ENCODE peak calls at places on chromosomes 7 and 10, in nine cellular contexts. One of them, this sample, is unnamed. For H3K27me3, the result is how much of the 10 kb centered on the place peaks cover.

GRCh38 chr10:784377-784758 is 94.9 kb upstream of the DIP2C start:
- DNase-seq in NT2/D1: no peak
- DNase-seq in endodermal cell: peak
- DNase-seq in HCT116: peak
- DNase-seq in effector memory CD4-positive, alpha-beta T cell: no peak
- DNase-seq in gastrocnemius medialis: peak
- DNase-seq in HL-60: no peak
- DNase-seq in right cardiac atrium: no peak
- DNase-seq in CD8-positive, alpha-beta memory T cell: no peak
- DNase-seq in this sample: peak

GRCh38 chr7:121513105-121513504 is 117.0 kb upstream of the FAM3C start:
- DNase-seq in endodermal cell: no peak
- DNase-seq in HL-60: no peak
- DNase-seq in HCT116: no peak
- DNase-seq in right cardiac atrium: no peak
- DNase-seq in effector memory CD4-positive, alpha-beta T cell: no peak
- DNase-seq in gastrocnemius medialis: no peak
- DNase-seq in NT2/D1: no peak
- DNase-seq in CD8-positive, alpha-beta memory T cell: no peak
- DNase-seq in this sample: peak

GRCh38 chr7:99679400-99680191 is at the start of gene CYP3A5:
- DNase-seq in gastrocnemius medialis: peak
- DNase-seq in effector memory CD4-positive, alpha-beta T cell: no peak
- DNase-seq in right cardiac atrium: no peak
- DNase-seq in HCT116: peak
- DNase-seq in NT2/D1: no peak
- DNase-seq in endodermal cell: no peak
- DNase-seq in CD8-positive, alpha-beta memory T cell: no peak
- DNase-seq in HL-60: no peak
- DNase-seq in this sample: no peak

GRCh38 chr7:106811472-106811871 is 53.6 kb upstream of the PIK3CG start:
- DNase-seq in HL-60: no peak
- DNase-seq in endodermal cell: no peak
- DNase-seq in NT2/D1: no peak
- DNase-seq in HCT116: no peak
- DNase-seq in effector memory CD4-positive, alpha-beta T cell: no peak
- DNase-seq in CD8-positive, alpha-beta memory T cell: no peak
- DNase-seq in gastrocnemius medialis: no peak
- DNase-seq in right cardiac atrium: no peak
- DNase-seq in this sample: no peak

GRCh38 chr7:112201421-112201820 is 4.8 kb downstream of the DOCK4 start:
- DNase-seq in CD8-positive, alpha-beta memory T cell: no peak
- DNase-seq in effector memory CD4-positive, alpha-beta T cell: no peak
- DNase-seq in HCT116: no peak
- DNase-seq in endodermal cell: no peak
- DNase-seq in HL-60: no peak
- DNase-seq in NT2/D1: no peak
- DNase-seq in right cardiac atrium: no peak
- DNase-seq in gastrocnemius medialis: no peak
- DNase-seq in this sample: no peak

GRCh38 chr7:151686016-151686766 is 166.5 kb upstream of the RHEB start:
- DNase-seq in gastrocnemius medialis: peak
- DNase-seq in CD8-positive, alpha-beta memory T cell: no peak
- DNase-seq in HL-60: no peak
- DNase-seq in NT2/D1: no peak
- DNase-seq in endodermal cell: no peak
- DNase-seq in HCT116: no peak
- DNase-seq in effector memory CD4-positive, alpha-beta T cell: no peak
- DNase-seq in right cardiac atrium: no peak
- DNase-seq in this sample: no peak

GRCh38 chr10:79105164-79105739 is 36.5 kb downstream of the ZMIZ1 start:
- DNase-seq in endodermal cell: no peak
- DNase-seq in HL-60: no peak
- DNase-seq in right cardiac atrium: no peak
- DNase-seq in HCT116: no peak
- DNase-seq in effector memory CD4-positive, alpha-beta T cell: no peak
- DNase-seq in NT2/D1: no peak
- DNase-seq in CD8-positive, alpha-beta memory T cell: no peak
- DNase-seq in gastrocnemius medialis: no peak
- DNase-seq in this sample: no peak

GRCh38 chr7:154338709-154339108 is 286.5 kb downstream of the DPP6 start:
- DNase-seq in CD8-positive, alpha-beta memory T cell: no peak
- DNase-seq in HL-60: no peak
- DNase-seq in NT2/D1: no peak
- DNase-seq in effector memory CD4-positive, alpha-beta T cell: no peak
- DNase-seq in HCT116: no peak
- DNase-seq in endodermal cell: no peak
- DNase-seq in right cardiac atrium: no peak
- DNase-seq in gastrocnemius medialis: no peak
- DNase-seq in this sample: no peak

GRCh38 chr10:95389982-95390381 is 99.2 kb upstream of the PDLIM1 start:
- DNase-seq in HL-60: no peak
- DNase-seq in endodermal cell: no peak
- DNase-seq in HCT116: no peak
- DNase-seq in effector memory CD4-positive, alpha-beta T cell: no peak
- DNase-seq in NT2/D1: no peak
- DNase-seq in right cardiac atrium: no peak
- DNase-seq in gastrocnemius medialis: no peak
- DNase-seq in CD8-positive, alpha-beta memory T cell: no peak
- DNase-seq in this sample: no peak

GRCh38 chr7:148863324-148863723 is 20.8 kb downstream of the EZH2 start:
- DNase-seq in NT2/D1: no peak
- DNase-seq in effector memory CD4-positive, alpha-beta T cell: no peak
- DNase-seq in HCT116: no peak
- DNase-seq in right cardiac atrium: no peak
- DNase-seq in HL-60: no peak
- DNase-seq in CD8-positive, alpha-beta memory T cell: no peak
- DNase-seq in gastrocnemius medialis: no peak
- DNase-seq in endodermal cell: no peak
- DNase-seq in this sample: no peak
- H3K27me3 ChIP-seq in NT2/D1: under half
- H3K27me3 ChIP-seq in effector memory CD4-positive, alpha-beta T cell: under half
- H3K27me3 ChIP-seq in HCT116: under half
- H3K27me3 ChIP-seq in right cardiac atrium: under half
- H3K27me3 ChIP-seq in HL-60: under half
- H3K27me3 ChIP-seq in CD8-positive, alpha-beta memory T cell: under half
- H3K27me3 ChIP-seq in gastrocnemius medialis: under half
- H3K27me3 ChIP-seq in endodermal cell: under half
- H3K27me3 ChIP-seq in this sample: under half

GRCh38 chr10:132973903-132974241 is 31.5 kb upstream of the CFAP46 start:
- DNase-seq in gastrocnemius medialis: no peak
- DNase-seq in effector memory CD4-positive, alpha-beta T cell: no peak
- DNase-seq in endodermal cell: no peak
- DNase-seq in right cardiac atrium: no peak
- DNase-seq in CD8-positive, alpha-beta memory T cell: no peak
- DNase-seq in NT2/D1: no peak
- DNase-seq in HL-60: no peak
- DNase-seq in HCT116: no peak
- DNase-seq in this sample: no peak
- H3K27me3 ChIP-seq in gastrocnemius medialis: under half
- H3K27me3 ChIP-seq in effector memory CD4-positive, alpha-beta T cell: under half
- H3K27me3 ChIP-seq in endodermal cell: under half
- H3K27me3 ChIP-seq in right cardiac atrium: under half
- H3K27me3 ChIP-seq in CD8-positive, alpha-beta memory T cell: under half
- H3K27me3 ChIP-seq in NT2/D1: under half
- H3K27me3 ChIP-seq in HL-60: under half
- H3K27me3 ChIP-seq in HCT116: under half
- H3K27me3 ChIP-seq in this sample: under half

DNA sequence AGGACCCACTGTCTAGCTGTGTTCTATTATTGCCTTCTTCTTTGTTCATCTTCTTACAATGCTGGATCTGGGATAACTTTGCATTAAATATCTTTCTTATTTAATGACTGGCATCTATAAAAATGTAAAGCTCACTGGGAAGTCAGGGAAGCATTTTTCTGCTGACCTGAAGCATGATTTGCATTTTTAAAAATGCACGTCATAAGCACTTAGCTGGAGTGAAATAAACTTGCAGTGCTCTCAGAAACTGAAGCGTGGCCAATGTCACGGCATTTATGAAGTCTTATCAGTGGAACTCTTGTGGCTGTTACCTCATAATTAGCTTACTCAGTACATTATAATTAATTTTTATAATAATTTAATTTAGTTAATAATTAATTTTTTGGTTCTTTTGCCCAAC is 59.1 kb downstream of the FRMD4A start:
- DNase-seq in CD8-positive, alpha-beta memory T cell: no peak
- DNase-seq in HL-60: no peak
- DNase-seq in endodermal cell: no peak
- DNase-seq in right cardiac atrium: no peak
- DNase-seq in gastrocnemius medialis: no peak
- DNase-seq in HCT116: no peak
- DNase-seq in NT2/D1: no peak
- DNase-seq in effector memory CD4-positive, alpha-beta T cell: no peak
- DNase-seq in this sample: no peak
- H3K27me3 ChIP-seq in CD8-positive, alpha-beta memory T cell: under half
- H3K27me3 ChIP-seq in HL-60: under half
- H3K27me3 ChIP-seq in endodermal cell: under half
- H3K27me3 ChIP-seq in right cardiac atrium: under half
- H3K27me3 ChIP-seq in gastrocnemius medialis: under half
- H3K27me3 ChIP-seq in HCT116: under half
- H3K27me3 ChIP-seq in NT2/D1: under half
- H3K27me3 ChIP-seq in effector memory CD4-positive, alpha-beta T cell: under half
- H3K27me3 ChIP-seq in this sample: under half

GRCh38 chr7:76131872-76132271 is 69.8 kb upstream of the SRRM3 start:
- DNase-seq in NT2/D1: no peak
- DNase-seq in CD8-positive, alpha-beta memory T cell: no peak
- DNase-seq in right cardiac atrium: no peak
- DNase-seq in endodermal cell: no peak
- DNase-seq in HCT116: no peak
- DNase-seq in HL-60: no peak
- DNase-seq in effector memory CD4-positive, alpha-beta T cell: no peak
- DNase-seq in gastrocnemius medialis: no peak
- DNase-seq in this sample: no peak
- H3K27me3 ChIP-seq in NT2/D1: under half
- H3K27me3 ChIP-seq in CD8-positive, alpha-beta memory T cell: under half
- H3K27me3 ChIP-seq in right cardiac atrium: under half
- H3K27me3 ChIP-seq in endodermal cell: under half
- H3K27me3 ChIP-seq in HCT116: under half
- H3K27me3 ChIP-seq in HL-60: under half
- H3K27me3 ChIP-seq in effector memory CD4-positive, alpha-beta T cell: under half
- H3K27me3 ChIP-seq in gastrocnemius medialis: under half
- H3K27me3 ChIP-seq in this sample: under half

GRCh38 chr7:27209933-27210440 is 10.1 kb upstream of the HOXA13 start:
- DNase-seq in gastrocnemius medialis: no peak
- DNase-seq in HCT116: no peak
- DNase-seq in HL-60: no peak
- DNase-seq in right cardiac atrium: no peak
- DNase-seq in NT2/D1: no peak
- DNase-seq in CD8-positive, alpha-beta memory T cell: no peak
- DNase-seq in effector memory CD4-positive, alpha-beta T cell: no peak
- DNase-seq in endodermal cell: no peak
- DNase-seq in this sample: no peak
- H3K27me3 ChIP-seq in gastrocnemius medialis: under half
- H3K27me3 ChIP-seq in HCT116: under half
- H3K27me3 ChIP-seq in HL-60: half or more
- H3K27me3 ChIP-seq in right cardiac atrium: under half
- H3K27me3 ChIP-seq in NT2/D1: half or more
- H3K27me3 ChIP-seq in CD8-positive, alpha-beta memory T cell: half or more
- H3K27me3 ChIP-seq in effector memory CD4-positive, alpha-beta T cell: half or more
- H3K27me3 ChIP-seq in endodermal cell: half or more
- H3K27me3 ChIP-seq in this sample: under half

This sample was measured in HAP-1.